ENCODE peak calls at places on chromosomes 7 and 10, in five cellular contexts. L is HL-60, Q is thoracic aorta, J is H9, A is astrocyte. X is an unnamed sample.
A peak's percentile ranks its signal among the peaks of the same experiment; 100 is the strongest.

GRCh38 chr7:155585956-155586355 is 39.6 kb upstream of the CNPY1 start:
- DNase-seq in L (peak; percentile 70), Q (no peak), J (no peak), A (no peak), X (no peak)

GRCh38 chr10:80900661-80901060 is 363.0 kb downstream of the SH2D4B start:
- DNase-seq in L (no peak), Q (no peak), J (no peak), A (no peak), X (no peak)

GRCh38 chr10:13839430-13839986 is 252.7 kb downstream of the PRPF18 start:
- DNase-seq in L (no peak), Q (no peak), J (no peak), A (peak; percentile 89), X (peak; percentile 93)

GRCh38 chr10:112222799-112223198 is 39.2 kb upstream of the GPAM start:
- DNase-seq in L (no peak), Q (no peak), J (no peak), A (no peak), X (no peak)

GRCh38 chr7:139915864-139916716 is 87.0 kb downstream of the TBXAS1 start:
- DNase-seq in L (peak; percentile 68), Q (peak; percentile 13), J (no peak), A (peak; percentile 99), X (peak; percentile 97)

GRCh38 chr7:36299882-36300341 is 89.8 kb upstream of the ANLN start:
- DNase-seq in L (no peak), Q (no peak), J (peak; percentile 63), A (no peak), X (no peak)

GRCh38 chr7:23520582-23520981 is 11.2 kb downstream of the TRA2A start:
- DNase-seq in L (no peak), Q (no peak), J (no peak), A (no peak), X (no peak)

GRCh38 chr7:18384491-18385143 is 110.9 kb upstream of the HDAC9 start:
- DNase-seq in L (no peak), Q (no peak), J (no peak), A (peak; percentile 6), X (no peak)

GRCh38 chr7:1508277-1508758 is 4.1 kb upstream of the INTS1 start:
- DNase-seq in L (no peak), Q (no peak), J (no peak), A (no peak), X (no peak)

GRCh38 chr10:86413046-86413728 is 46.6 kb upstream of the GRID1 start:
- DNase-seq in L (no peak), Q (no peak), J (no peak), A (peak; percentile 45), X (peak; percentile 29)

GRCh38 chr7:155753446-155753965 is 58.8 kb downstream of the SHH start:
- DNase-seq in L (no peak), Q (no peak), J (no peak), A (no peak), X (no peak)

GRCh38 chr7:107528461-107528860 is 35.3 kb downstream of the COG5 start:
- DNase-seq in L (no peak), Q (no peak), J (no peak), A (peak; percentile 70), X (peak; percentile 63)

GRCh38 chr7:142894112-142894835 is 8.7 kb upstream of the TRPV6 start:
- DNase-seq in L (no peak), Q (no peak), J (peak; percentile 15), A (no peak), X (no peak)

GRCh38 chr10:132498562-132499366 is 38.8 kb upstream of the INPP5A start:
- DNase-seq in L (no peak), Q (no peak), J (peak; percentile 9), A (no peak), X (no peak)

GRCh38 chr7:114818501-114818900 is 103.4 kb upstream of the MDFIC start:
- DNase-seq in L (no peak), Q (no peak), J (no peak), A (peak; percentile 86), X (peak; percentile 70)

GRCh38 chr10:117736655-117737054 is 194.1 kb downstream of the EMX2 start:
- DNase-seq in L (no peak), Q (no peak), J (no peak), A (no peak), X (no peak)

GRCh38 chr7:118590107-118590506 is 365.6 kb downstream of the ANKRD7 start:
- DNase-seq in L (no peak), Q (no peak), J (peak; percentile 43), A (no peak), X (peak; percentile 7)

GRCh38 chr10:100759331-100759730 is 13.9 kb downstream of the PAX2 start:
- DNase-seq in L (no peak), Q (no peak), J (peak; percentile 54), A (no peak), X (no peak)

GRCh38 chr7:18421297-18422004 is 74.1 kb upstream of the HDAC9 start:
- DNase-seq in L (no peak), Q (no peak), J (no peak), A (peak; percentile 12), X (no peak)

GRCh38 chr10:100146398-100146797 is 39.4 kb downstream of the ERLIN1 start:
- DNase-seq in L (no peak), Q (no peak), J (no peak), A (no peak), X (no peak)

GRCh38 chr10:125812128-125812527 is 10.9 kb downstream of the UROS start:
- DNase-seq in L (no peak), Q (no peak), J (no peak), A (peak; percentile 58), X (peak; percentile 9)

GRCh38 chr7:474605-475424 is 44.8 kb downstream of the PDGFA start:
- DNase-seq in L (no peak), Q (no peak), J (no peak), A (no peak), X (no peak)

GRCh38 chr10:129963831-129964501 is at the start of gene EBF3:
- DNase-seq in L (no peak), Q (no peak), J (peak; percentile 86), A (no peak), X (peak; percentile 18)

GRCh38 chr7:92725161-92725925 is 111.0 kb downstream of the CDK6 start:
- DNase-seq in L (no peak), Q (no peak), J (no peak), A (no peak), X (no peak)

GRCh38 chr7:120733143-120733542 is 124.8 kb downstream of the TSPAN12 start:
- DNase-seq in L (no peak), Q (no peak), J (no peak), A (peak; percentile 81), X (peak; percentile 84)

GRCh38 chr10:119299531-119299930 is 92.2 kb downstream of the GRK5 start:
- DNase-seq in L (peak; percentile 48), Q (no peak), J (no peak), A (no peak), X (no peak)

GRCh38 chr10:58647770-58648169 is 135.1 kb downstream of the BICC1 start:
- DNase-seq in L (no peak), Q (no peak), J (no peak), A (peak; percentile 88), X (no peak)

GRCh38 chr10:79149662-79150443 is 81.1 kb downstream of the ZMIZ1 start:
- DNase-seq in L (no peak), Q (no peak), J (peak; percentile 67), A (no peak), X (peak; percentile 38)

GRCh38 chr7:30434140-30434799 is 44.3 kb downstream of the NOD1 start:
- DNase-seq in L (no peak), Q (no peak), J (no peak), A (no peak), X (no peak)

GRCh38 chr7:26052721-26053120 is 99.3 kb upstream of the NFE2L3 start:
- DNase-seq in L (no peak), Q (no peak), J (no peak), A (no peak), X (peak; percentile 5)

GRCh38 chr7:15603124-15603523 is 41.3 kb upstream of the AGMO start:
- DNase-seq in L (no peak), Q (no peak), J (no peak), A (peak; percentile 22), X (no peak)

GRCh38 chr10:50416885-50417284 is 165.6 kb upstream of the ASAH2 start:
- DNase-seq in L (no peak), Q (no peak), J (no peak), A (no peak), X (no peak)

GRCh38 chr7:118684796-118685195 is 460.3 kb downstream of the ANKRD7 start:
- DNase-seq in L (no peak), Q (no peak), J (no peak), A (no peak), X (no peak)

GRCh38 chr10:59852671-59853070 is 53.7 kb downstream of the CCDC6 start:
- DNase-seq in L (no peak), Q (no peak), J (no peak), A (no peak), X (no peak)

GRCh38 chr10:59851864-59852263 is 54.5 kb downstream of the CCDC6 start:
- DNase-seq in L (no peak), Q (no peak), J (no peak), A (no peak), X (no peak)

GRCh38 chr10:59857049-59857448 is 49.3 kb downstream of the CCDC6 start:
- DNase-seq in L (no peak), Q (no peak), J (no peak), A (peak; percentile 41), X (no peak)

GRCh38 chr10:59856104-59856503 is 50.3 kb downstream of the CCDC6 start:
- DNase-seq in L (no peak), Q (no peak), J (no peak), A (no peak), X (no peak)

DNA sequence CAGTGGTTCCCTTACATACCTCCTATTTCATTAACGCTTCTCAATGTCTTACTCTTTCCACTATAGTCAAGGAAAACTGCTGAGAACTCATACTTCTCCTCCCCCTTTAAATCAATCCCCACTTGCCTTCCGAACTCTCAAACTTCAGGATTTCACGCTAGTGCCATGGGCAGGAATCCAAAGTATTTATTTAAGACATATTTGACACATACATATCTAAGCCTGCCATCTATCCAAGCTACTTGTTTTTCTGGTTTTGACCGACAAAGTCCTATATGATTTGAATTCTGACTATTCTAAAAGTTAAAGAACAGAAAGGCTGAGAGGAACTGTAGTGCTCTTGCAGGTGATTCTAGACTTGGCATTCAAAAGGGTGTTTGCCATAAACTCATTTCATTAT is 51.8 kb downstream of the CCDC6 start:
- DNase-seq in L (no peak), Q (no peak), J (no peak), A (no peak), X (no peak)
- H3K27ac ChIP-seq in L (no peak overlapping the region), Q (no peak overlapping the region), J (no peak overlapping the region), A (no peak overlapping the region), X (no peak overlapping the region)

GRCh38 chr7:66013938-66014337 is 31.9 kb upstream of the GUSB start:
- DNase-seq in L (no peak), Q (no peak), J (peak; percentile 55), A (peak; percentile 33), X (peak; percentile 56)
- TF ChIP-seq CTCF in L (no peak), Q (no peak), J (peak; percentile 51), A (no peak), X (peak; percentile 79)

GRCh38 chr7:128693373-128694015 is 21.4 kb downstream of the GARIN1A start:
- DNase-seq in L (no peak), Q (no peak), J (no peak), A (no peak), X (no peak)
- H3K27ac ChIP-seq in L (no peak overlapping the region), Q (no peak overlapping the region), J (no peak overlapping the region), A (no peak overlapping the region), X (no peak overlapping the region)

DNA sequence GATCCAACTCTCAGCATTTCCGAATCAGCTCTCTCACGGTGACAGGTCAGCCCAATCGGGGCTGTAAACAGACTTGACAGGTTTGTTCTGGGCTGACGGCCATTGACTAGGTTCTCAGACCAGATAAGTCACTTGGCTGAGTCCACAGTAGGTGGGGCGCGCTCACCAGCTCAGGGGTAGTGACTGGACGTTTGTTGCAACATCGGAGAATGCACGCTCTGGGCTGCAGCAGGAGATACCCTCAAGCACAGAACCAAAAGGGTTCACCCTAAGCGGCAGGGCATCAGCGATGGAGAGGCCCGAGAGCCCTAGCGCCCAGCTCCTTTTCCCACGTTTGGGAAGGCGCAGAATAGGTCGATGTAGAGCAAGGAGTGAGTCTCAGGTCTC is 1.8 kb downstream of the KLLN start:
- DNase-seq in L (peak; percentile 81), Q (peak; percentile 65), J (peak; percentile 62), A (peak; percentile 84), X (peak; percentile 67)
- TF ChIP-seq CTCF in L (no peak), Q (no peak), J (peak; percentile 9), A (no peak), X (peak; percentile 52)